ENCODE peak calls at places on chromosomes 1 and 21, in five cellular contexts. A, T, C, L and S are unnamed samples.

GRCh38 chr21:36980280-36981048 is 14.0 kb upstream of the HLCS start:
- DNase-seq in T (no peak), L (no peak), A (no peak), C (peak; percentile 48), S (no peak)

GRCh38 chr1:82600314-82600713 is 799.6 kb downstream of the ADGRL2 start:
- DNase-seq in L (no peak), A (no peak), C (no peak), T (no peak), S (no peak)

GRCh38 chr1:25519624-25520023 is 23.8 kb upstream of the LDLRAP1 start:
- DNase-seq in T (no peak), C (no peak), A (no peak), L (no peak), S (no peak)

GRCh38 chr1:180155202-180155682 is 573 bp downstream of the QSOX1 start:
- DNase-seq in T (no peak), C (peak; percentile 41), L (no peak), A (no peak), S (no peak)

GRCh38 chr1:201376464-201377374 is 761 bp downstream of the TNNT2 start:
- DNase-seq in A (no peak), C (peak; percentile 37), T (no peak), L (peak; percentile 47), S (peak; percentile 51)

GRCh38 chr21:18245493-18245967 is 897 bp downstream of the CHODL start:
- DNase-seq in A (no peak), L (no peak), T (no peak), C (no peak), S (no peak)

GRCh38 chr1:160748877-160749269 is 9.8 kb downstream of the SLAMF7 start:
- DNase-seq in T (no peak), C (no peak), L (peak; percentile 12), A (no peak), S (no peak)

GRCh38 chr1:174743654-174744561 is 255.8 kb upstream of the CACYBP start:
- DNase-seq in C (no peak), L (peak; percentile 42), A (no peak), T (no peak), S (peak; percentile 5)

GRCh38 chr1:236998571-236998970 is 5.7 kb downstream of the MT1HL1 start:
- DNase-seq in T (no peak), C (no peak), L (no peak), A (no peak), S (no peak)

GRCh38 chr1:205298191-205298994 is 23.2 kb downstream of the NUAK2 start:
- DNase-seq in C (peak; percentile 70), L (peak; percentile 99), A (no peak), T (no peak), S (peak; percentile 97)

GRCh38 chr1:107689157-107689556 is 275.8 kb downstream of the VAV3 start:
- DNase-seq in T (no peak), L (peak; percentile 35), C (no peak), A (no peak), S (no peak)

GRCh38 chr1:3050603-3051002 is 18.4 kb upstream of the PRDM16 start:
- DNase-seq in T (no peak), A (no peak), C (no peak), L (no peak), S (no peak)

GRCh38 chr21:41207401-41208388 is 39.7 kb downstream of the BACE2 start:
- DNase-seq in T (no peak), C (peak; percentile 77), A (no peak), L (no peak), S (no peak)

GRCh38 chr1:43564617-43565348 is 34.1 kb downstream of the PTPRF start:
- DNase-seq in T (no peak), A (no peak), C (no peak), L (no peak), S (no peak)

GRCh38 chr21:21434944-21435343 is 436.7 kb downstream of the NCAM2 start:
- DNase-seq in T (no peak), C (no peak), A (no peak), L (no peak), S (no peak)

GRCh38 chr1:89001510-89001909 is 9.1 kb upstream of the KYAT3 start:
- DNase-seq in L (no peak), A (no peak), C (no peak), T (no peak), S (no peak)

GRCh38 chr1:118960026-118960561 is 28.0 kb downstream of the TBX15 start:
- DNase-seq in C (no peak), L (peak; percentile 5), A (no peak), T (no peak), S (no peak)

GRCh38 chr1:3066250-3066711 is 2.7 kb upstream of the PRDM16 start:
- DNase-seq in C (peak; percentile 85), A (no peak), L (peak; percentile 32), T (no peak), S (no peak)

GRCh38 chr21:44995257-44995941 is 55.6 kb downstream of the SLX9 start:
- DNase-seq in L (no peak), A (no peak), T (no peak), C (no peak), S (no peak)

GRCh38 chr1:234980224-234980656 is 148.4 kb downstream of the TOMM20 start:
- DNase-seq in A (no peak), C (no peak), T (no peak), L (no peak), S (peak; percentile 42)

GRCh38 chr1:154342836-154343472 is 17.6 kb downstream of the ATP8B2 start:
- DNase-seq in C (no peak), T (peak; percentile 59), L (no peak), A (peak; percentile 50), S (no peak)

GRCh38 chr1:85502171-85502570 is 37.2 kb upstream of the DDAH1 start:
- DNase-seq in A (no peak), L (no peak), C (peak; percentile 9), T (no peak), S (no peak)

GRCh38 chr1:41898191-41898713 is 20.5 kb downstream of the HIVEP3 start:
- DNase-seq in T (no peak), C (peak; percentile 34), L (peak; percentile 26), A (no peak), S (no peak)

GRCh38 chr1:17849216-17849615 is 94.1 kb downstream of the ACTL8 start:
- DNase-seq in T (no peak), L (no peak), A (no peak), C (no peak), S (no peak)

GRCh38 chr1:22774483-22775182 is 64.0 kb downstream of the EPHB2 start:
- DNase-seq in C (no peak), L (no peak), A (no peak), T (no peak), S (no peak)

GRCh38 chr1:210777914-210778313 is 356.0 kb downstream of the KCNH1 start:
- DNase-seq in L (no peak), A (no peak), T (no peak), C (no peak), S (no peak)

GRCh38 chr1:116668277-116668676 is 744 bp upstream of the IGSF3 start:
- DNase-seq in L (no peak), A (no peak), T (no peak), C (no peak), S (no peak)

GRCh38 chr1:35857830-35858229 is 25.2 kb upstream of the AGO1 start:
- DNase-seq in T (no peak), A (no peak), L (peak; percentile 39), C (no peak), S (no peak)

GRCh38 chr1:29719253-29719652 is 482.9 kb downstream of the PTPRU start:
- DNase-seq in C (no peak), L (no peak), A (no peak), T (no peak), S (no peak)

GRCh38 chr1:169238506-169238905 is 129.1 kb downstream of the NME7 start:
- DNase-seq in L (no peak), C (no peak), T (no peak), A (no peak), S (no peak)